ENCODE peak calls at places on chromosomes 11 and 22, in four cellular contexts. Y is GM12878, E is HepG2, W is K562. H is an unnamed sample.

GRCh38 chr11:76609736-76610370 is 60.7 kb downstream of the LRRC32 start:
- DNase-seq in Y (no peak), E (no peak), W (no peak), H (no peak)

GRCh38 chr11:82797595-82797971 is 63.9 kb upstream of the FAM181B start:
- DNase-seq in Y (no peak), E (no peak), W (no peak), H (no peak)

GRCh38 chr11:110747531-110747930 is 35.3 kb upstream of the ARHGAP20 start:
- DNase-seq in Y (no peak), E (no peak), W (no peak), H (no peak)

GRCh38 chr11:66022401-66023185 is 3.7 kb downstream of the CATSPER1 start:
- DNase-seq in Y (no peak), E (peak), W (peak), H (peak)

GRCh38 chr22:30265851-30266444 is 703 bp downstream of the OSM start:
- DNase-seq in Y (no peak), E (no peak), W (peak), H (no peak)

GRCh38 chr22:28923826-28924732 is 40.7 kb downstream of the ZNRF3 start:
- DNase-seq in Y (no peak), E (peak), W (no peak), H (no peak)

GRCh38 chr22:18091916-18092526 is 14.2 kb downstream of the PEX26 start:
- DNase-seq in Y (no peak), E (peak), W (no peak), H (no peak)

GRCh38 chr22:36334081-36334831 is 53.5 kb downstream of the MYH9 start:
- DNase-seq in Y (no peak), E (no peak), W (peak), H (no peak)

GRCh38 chr22:22709719-22710445 is 65.5 kb downstream of the GGTLC2 start:
- DNase-seq in Y (no peak), E (no peak), W (peak), H (no peak)

GRCh38 chr11:96328395-96329010 is 14.5 kb downstream of the MAML2 start:
- DNase-seq in Y (no peak), E (no peak), W (peak), H (no peak)

GRCh38 chr11:68298659-68299516 is 13.5 kb upstream of the LRP5 start:
- DNase-seq in Y (no peak), E (peak), W (peak), H (no peak)

DNA sequence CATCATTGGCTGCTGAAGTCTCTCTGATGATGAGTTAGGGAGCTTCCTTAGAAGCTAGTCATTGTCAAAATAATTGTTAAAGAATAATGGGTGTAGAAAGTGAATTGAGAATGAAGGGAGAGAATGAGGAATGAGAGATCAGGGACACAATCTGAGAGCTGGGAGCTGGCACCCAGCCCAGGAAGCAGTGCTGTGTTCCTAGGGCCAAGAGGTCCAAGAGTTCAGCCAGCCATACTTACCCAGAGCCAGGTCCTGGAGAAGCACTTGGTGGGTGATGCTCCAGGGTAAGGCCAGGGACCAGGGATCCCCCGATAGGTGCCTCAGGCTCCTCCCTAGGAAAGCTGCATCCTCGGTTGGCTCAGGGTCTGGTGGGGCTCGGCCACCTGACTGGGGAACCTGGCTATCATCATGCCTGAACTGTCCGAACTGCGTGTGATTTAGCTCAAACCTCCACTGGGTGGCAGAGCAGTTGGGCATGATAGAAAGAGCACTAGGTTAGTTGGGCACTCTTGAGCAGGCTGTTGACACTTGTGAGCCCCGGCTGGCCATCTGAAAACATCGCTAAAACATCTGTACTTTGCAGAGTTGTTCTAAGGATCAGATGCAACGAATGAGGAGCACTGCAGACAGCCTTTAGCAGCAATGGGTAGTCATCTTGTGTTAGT is 123.9 kb upstream of the NCAM1 start:
- DNase-seq in Y (no peak), E (no peak), W (no peak), H (no peak)
- TF ChIP-seq GABPA in Y (no peak), E (no peak), W (no peak), H (no peak)

DNA sequence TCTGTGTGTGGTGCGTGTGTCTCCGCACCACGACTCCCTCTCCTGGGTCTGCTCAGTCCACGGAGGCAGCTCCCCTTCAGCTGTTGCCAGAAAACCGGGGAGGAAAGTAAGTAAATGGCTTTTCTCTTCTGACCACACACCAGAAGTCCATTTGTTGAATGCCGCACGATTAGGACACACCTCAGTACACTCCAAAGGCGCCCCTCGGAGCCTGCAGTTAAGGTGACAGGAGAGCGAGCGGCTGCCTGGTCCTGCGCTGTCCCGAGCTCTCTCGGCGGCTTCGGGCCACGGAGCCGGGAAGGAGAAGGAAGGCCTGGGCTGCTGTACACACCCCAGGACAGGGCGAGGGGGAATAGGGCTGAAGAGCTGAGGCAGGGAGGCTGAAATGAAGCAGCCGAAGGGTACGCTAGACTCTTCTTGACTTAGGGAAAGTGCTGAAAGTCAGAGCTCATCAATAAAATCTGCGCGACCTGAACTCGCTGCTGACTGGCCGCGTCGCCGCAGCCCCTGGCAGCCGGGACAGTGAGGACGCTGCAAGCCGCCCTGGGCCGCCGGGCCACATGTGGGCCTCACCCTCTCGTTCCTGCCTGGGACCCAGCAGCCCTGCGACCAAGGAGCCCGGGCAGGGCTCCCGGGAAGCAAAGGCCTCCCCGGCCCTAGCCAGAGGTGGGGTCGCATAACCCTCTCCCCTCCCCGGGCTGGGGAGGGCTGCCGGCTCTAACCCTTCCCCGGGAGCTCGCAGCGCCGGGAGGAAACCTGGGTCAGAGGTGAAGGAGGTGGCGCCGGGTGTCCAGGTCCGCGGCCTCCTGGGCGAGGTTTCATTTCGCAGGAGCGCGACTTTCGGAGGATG is 1.5 kb upstream of the PAX6 start:
- DNase-seq in Y (no peak), E (peak), W (no peak), H (no peak)
- TF ChIP-seq HDAC2 in Y (no peak), E (no peak), W (no peak), H (no peak)

DNA sequence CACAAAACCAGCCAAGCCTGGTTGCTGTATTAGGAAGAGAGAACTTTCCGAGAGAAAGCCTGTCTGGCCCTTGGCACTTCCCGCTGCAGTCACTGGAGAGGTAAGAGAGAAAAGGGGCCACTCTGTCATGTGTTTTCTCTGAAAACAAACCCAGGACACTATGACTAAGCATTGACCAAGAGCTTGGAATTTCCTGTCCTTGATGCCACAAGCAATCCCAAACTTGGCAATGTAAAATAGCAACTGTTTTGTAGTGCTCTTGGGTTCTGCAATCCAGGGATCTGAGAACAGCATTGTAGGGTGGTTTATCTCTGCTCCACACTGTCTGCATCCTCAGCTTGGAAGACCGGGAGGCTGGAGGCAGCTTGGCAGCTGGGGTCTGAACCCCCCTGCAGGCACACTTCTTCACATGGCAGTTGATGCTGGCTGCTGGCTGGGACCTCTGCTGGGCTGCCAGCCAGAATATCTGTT is 537.1 kb upstream of the B3GAT1 start:
- DNase-seq in Y (no peak), E (peak), W (no peak), H (no peak)
- TF ChIP-seq GABPA in Y (no peak), E (no peak), W (no peak), H (no peak)

GRCh38 chr11:19187101-19187500 is 14.7 kb downstream of the CSRP3 start:
- DNase-seq in Y (no peak), E (no peak), W (no peak), H (no peak)
- TF ChIP-seq HDAC2 in Y (no peak), E (no peak), W (no peak), H (no peak)

GRCh38 chr11:132217856-132218255 is 847.4 kb downstream of the NTM start:
- DNase-seq in Y (no peak), E (no peak), W (no peak), H (no peak)

GRCh38 chr11:132222345-132222744 is 851.9 kb downstream of the NTM start:
- DNase-seq in Y (no peak), E (no peak), W (no peak), H (no peak)

DNA sequence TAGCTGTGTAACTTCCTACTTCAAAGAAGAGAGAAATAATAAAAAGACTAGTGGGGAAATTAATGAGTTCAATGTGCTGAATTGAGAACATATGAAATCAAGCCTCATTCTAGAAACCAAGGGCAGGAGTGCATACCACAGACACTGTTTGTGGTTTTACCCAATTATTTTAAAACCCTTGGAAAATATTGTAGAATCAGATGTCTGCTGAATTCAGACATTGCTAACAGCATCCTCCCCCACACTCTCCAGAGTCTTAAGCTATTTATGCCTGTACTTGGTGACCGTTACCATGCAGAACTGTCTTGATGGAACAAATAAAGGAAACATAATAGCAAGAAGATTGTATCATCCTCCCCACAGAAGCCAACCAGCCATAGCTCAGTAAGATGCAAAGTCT is 850.0 kb downstream of the NTM start:
- DNase-seq in Y (no peak), E (no peak), W (no peak), H (no peak)
- TF ChIP-seq GABPA in Y (no peak), E (no peak), W (no peak), H (no peak)

GRCh38 chr11:13008625-13009475 is at the start of gene RASSF10:
- DNase-seq in Y (no peak), E (no peak), W (no peak), H (peak)
- TF ChIP-seq HDAC2 in Y (no peak), E (no peak), W (no peak), H (no peak)

GRCh38 chr22:25514436-25514835 is 50.0 kb upstream of the GRK3 start:
- DNase-seq in Y (no peak), E (no peak), W (no peak), H (no peak)
- TF ChIP-seq GABPA in Y (no peak), E (no peak), W (no peak), H (no peak)

GRCh38 chr11:5247479-5248192 is 2.0 kb downstream of the HBG1 start:
- DNase-seq in Y (no peak), E (no peak), W (peak), H (no peak)
- TF ChIP-seq HDAC2 in Y (no peak), E (no peak), W (no peak), H (no peak)

GRCh38 chr11:6628526-6628925 is 9.3 kb upstream of the TPP1 start:
- DNase-seq in Y (no peak), E (no peak), W (no peak), H (no peak)

GRCh38 chr11:6627762-6628241 is 8.6 kb upstream of the TPP1 start:
- DNase-seq in Y (no peak), E (no peak), W (no peak), H (no peak)

GRCh38 chr11:6625156-6625831 is 6.1 kb upstream of the TPP1 start:
- DNase-seq in Y (no peak), E (peak), W (no peak), H (no peak)

GRCh38 chr11:6625832-6626420 is 6.7 kb upstream of the TPP1 start:
- DNase-seq in Y (no peak), E (no peak), W (no peak), H (no peak)

DNA sequence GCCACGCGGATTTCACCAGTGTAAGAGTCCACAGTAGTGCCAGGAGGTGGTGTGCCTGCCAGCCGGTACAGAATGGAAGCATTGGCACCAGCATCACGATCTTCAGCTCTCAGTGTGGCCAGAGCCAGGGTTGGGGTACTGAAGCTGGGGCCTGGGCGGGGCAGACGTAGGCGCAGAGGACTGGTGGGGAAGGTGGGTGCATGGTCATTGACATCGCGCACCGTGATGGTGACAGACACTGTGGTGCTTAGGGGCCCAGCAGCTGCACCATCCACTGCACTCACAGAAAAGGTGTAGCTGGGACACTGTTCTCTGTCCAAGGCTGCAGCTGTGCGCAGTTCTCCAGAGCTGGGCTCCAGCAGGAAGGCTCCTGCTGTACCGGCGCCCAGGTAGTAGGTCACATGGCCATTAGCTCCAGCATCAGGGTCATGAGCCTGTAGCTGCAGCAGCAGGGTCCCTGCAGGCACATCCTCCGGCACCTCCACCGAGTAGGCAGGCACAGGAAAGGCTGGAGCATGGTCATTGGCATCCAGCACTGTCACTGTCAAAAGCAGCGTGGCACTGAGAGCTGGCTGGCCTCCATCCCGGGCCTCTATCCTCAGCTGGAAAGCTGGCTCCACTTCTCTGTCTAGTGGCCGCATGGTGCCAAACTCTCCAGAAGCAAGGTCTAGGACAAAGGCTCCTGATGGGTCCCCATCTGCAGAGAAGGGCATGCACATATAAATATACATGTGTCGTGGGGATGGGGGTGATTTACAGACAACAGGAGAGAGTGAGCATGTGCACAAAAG is 7.9 kb upstream of the TPP1 start:
- DNase-seq in Y (no peak), E (no peak), W (no peak), H (no peak)
- TF ChIP-seq GABPA in Y (no peak), E (no peak), W (no peak), H (no peak)